ENCODE peak calls at places on chromosomes 1 and 21, in five cellular contexts. H, A, D, L and Z are unnamed samples.

GRCh38 chr1:180950321-180950720 is 37.6 kb downstream of the KIAA1614 start:
- DNase-seq in H (no peak), A (no peak), D (no peak), L (no peak), Z (no peak)

GRCh38 chr1:208475951-208476824 is 232.0 kb upstream of the PLXNA2 start:
- DNase-seq in A (no peak), H (peak; percentile 50), L (peak; percentile 22), D (no peak), Z (peak; percentile 40)

GRCh38 chr1:64473367-64473766 is 3.4 kb downstream of the CACHD1 start:
- DNase-seq in H (no peak), A (no peak), L (no peak), D (no peak), Z (no peak)

GRCh38 chr1:52677407-52677806 is 20.7 kb downstream of the COA7 start:
- DNase-seq in H (no peak), D (no peak), L (no peak), A (no peak), Z (no peak)

GRCh38 chr1:221886311-221887090 is 144.6 kb upstream of the DUSP10 start:
- DNase-seq in L (no peak), D (no peak), H (no peak), A (no peak), Z (no peak)

GRCh38 chr1:23436520-23437354 is 12.2 kb upstream of the TCEA3 start:
- DNase-seq in L (peak; percentile 52), H (peak; percentile 99), D (no peak), A (peak; percentile 97), Z (peak; percentile 99)

GRCh38 chr1:8116892-8117262 is 90.8 kb upstream of the ERRFI1 start:
- DNase-seq in A (no peak), H (no peak), D (no peak), L (peak; percentile 35), Z (no peak)

GRCh38 chr21:32516729-32517649 is 68.3 kb downstream of the TCP10L start:
- DNase-seq in A (no peak), D (no peak), L (no peak), H (no peak), Z (no peak)

GRCh38 chr1:3879787-3880428 is 20.2 kb downstream of the C1orf174 start:
- DNase-seq in A (no peak), L (no peak), H (no peak), D (no peak), Z (no peak)

GRCh38 chr21:21384977-21385376 is 386.8 kb downstream of the NCAM2 start:
- DNase-seq in L (no peak), H (no peak), D (no peak), A (no peak), Z (no peak)

GRCh38 chr1:24490101-24490781 is 12.4 kb upstream of the RCAN3 start:
- DNase-seq in H (no peak), L (no peak), D (no peak), A (no peak), Z (no peak)

GRCh38 chr1:11058595-11059165 is 1.1 kb downstream of the SRM start:
- DNase-seq in D (no peak), A (peak; percentile 37), H (no peak), L (no peak), Z (no peak)

GRCh38 chr1:237043846-237044636 is 2.1 kb downstream of the RYR2 start:
- DNase-seq in H (no peak), D (no peak), A (no peak), L (no peak), Z (no peak)

GRCh38 chr1:25556791-25557476 is 13.5 kb downstream of the LDLRAP1 start:
- DNase-seq in D (no peak), H (no peak), L (no peak), A (no peak), Z (no peak)

GRCh38 chr1:15207031-15207828 is 39.8 kb upstream of the FHAD1 start:
- DNase-seq in D (no peak), A (no peak), L (no peak), H (peak; percentile 62), Z (peak; percentile 63)

GRCh38 chr1:23163395-23163794 is 5.3 kb downstream of the LUZP1 start:
- DNase-seq in D (no peak), A (no peak), H (no peak), L (no peak), Z (no peak)

GRCh38 chr21:20814090-20814489 is 184.1 kb upstream of the NCAM2 start:
- DNase-seq in L (no peak), H (no peak), D (no peak), A (no peak), Z (no peak)

GRCh38 chr1:15757575-15758401 is 807 bp upstream of the FBLIM1 start:
- DNase-seq in L (no peak), H (peak; percentile 76), A (no peak), D (no peak), Z (peak; percentile 61)

GRCh38 chr21:28375708-28376385 is 616.8 kb downstream of the LTN1 start:
- DNase-seq in L (no peak), H (no peak), D (no peak), A (no peak), Z (no peak)

GRCh38 chr21:43467785-43468184 is 40.9 kb upstream of the SIK1 start:
- DNase-seq in A (no peak), L (no peak), D (no peak), H (peak; percentile 11), Z (no peak)

GRCh38 chr1:94310570-94311270 is 73.3 kb upstream of the ARHGAP29 start:
- DNase-seq in A (no peak), D (no peak), H (no peak), L (no peak), Z (no peak)

GRCh38 chr1:168467452-168467851 is 76.3 kb downstream of the XCL2 start:
- DNase-seq in A (no peak), H (no peak), D (no peak), L (no peak), Z (no peak)
- TF ChIP-seq SP1 in A (no peak), H (no peak), D (no peak), L (no peak), Z (no peak)

GRCh38 chr1:77594366-77595112 is 87.9 kb downstream of the ZZZ3 start:
- DNase-seq in L (no peak), A (no peak), D (no peak), H (no peak), Z (no peak)
- TF ChIP-seq SP1 in L (no peak), A (no peak), D (no peak), H (no peak), Z (no peak)

DNA sequence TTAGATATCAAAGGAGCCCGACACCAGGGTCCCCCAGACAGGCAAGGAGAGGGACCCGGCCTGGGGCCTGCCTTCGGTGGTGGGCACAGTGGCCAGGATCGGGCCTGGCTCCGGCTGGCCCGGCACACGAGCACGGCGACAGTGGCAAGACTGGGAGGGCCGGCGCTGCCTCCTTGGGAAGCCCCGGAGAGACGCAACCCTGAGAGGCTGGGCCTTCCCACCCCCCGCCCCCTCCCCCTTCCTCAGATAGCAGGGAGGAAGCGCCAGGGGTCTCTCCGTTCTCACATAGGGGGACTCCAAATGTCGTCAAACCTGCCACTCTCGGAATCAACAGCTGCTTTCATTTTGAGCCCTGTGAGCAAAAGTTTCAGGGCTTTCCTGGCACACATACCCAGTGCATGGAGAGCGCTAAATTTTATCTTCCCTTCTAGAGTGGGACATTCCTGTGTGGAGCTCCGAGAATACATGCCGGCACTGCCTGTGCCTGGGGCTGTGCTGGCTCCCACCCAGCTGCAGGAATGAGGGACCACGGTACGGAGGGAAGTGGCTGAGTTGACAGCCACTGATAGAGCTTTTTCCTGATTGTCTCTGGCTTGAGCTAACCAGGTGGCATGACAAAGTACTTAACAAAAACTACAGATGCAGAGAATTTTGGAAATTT is 62.4 kb downstream of the CD247 start:
- DNase-seq in L (peak; percentile 41), D (no peak), H (peak; percentile 68), A (no peak), Z (no peak)
- TF ChIP-seq SP1 in L (no peak), D (no peak), H (no peak), A (no peak), Z (no peak)

GRCh38 chr1:89632213-89633102 is 462 bp upstream of the LRRC8C start:
- DNase-seq in A (peak; percentile 87), D (peak; percentile 41), H (peak; percentile 87), L (peak; percentile 89), Z (peak; percentile 78)
- TF ChIP-seq SP1 in A (no peak), D (no peak), H (no peak), L (no peak), Z (peak; percentile 57)

GRCh38 chr1:46487818-46488218 is 1.8 kb upstream of the DMBX1 start:
- DNase-seq in L (peak; percentile 62), D (no peak), H (peak; percentile 69), A (peak; percentile 82), Z (peak; percentile 71)
- TF ChIP-seq SP1 in L (no peak), D (no peak), H (no peak), A (no peak), Z (no peak)

GRCh38 chr1:199616947-199617346 is 410.6 kb upstream of the NR5A2 start:
- DNase-seq in L (no peak), A (no peak), D (no peak), H (no peak), Z (no peak)
- TF ChIP-seq SP1 in L (no peak), A (no peak), D (no peak), H (no peak), Z (no peak)

GRCh38 chr1:235923466-235924008 is 56.8 kb upstream of the LYST start:
- DNase-seq in A (no peak), L (no peak), D (no peak), H (no peak), Z (no peak)
- TF ChIP-seq SP1 in A (no peak), L (no peak), D (no peak), H (no peak), Z (no peak)

DNA sequence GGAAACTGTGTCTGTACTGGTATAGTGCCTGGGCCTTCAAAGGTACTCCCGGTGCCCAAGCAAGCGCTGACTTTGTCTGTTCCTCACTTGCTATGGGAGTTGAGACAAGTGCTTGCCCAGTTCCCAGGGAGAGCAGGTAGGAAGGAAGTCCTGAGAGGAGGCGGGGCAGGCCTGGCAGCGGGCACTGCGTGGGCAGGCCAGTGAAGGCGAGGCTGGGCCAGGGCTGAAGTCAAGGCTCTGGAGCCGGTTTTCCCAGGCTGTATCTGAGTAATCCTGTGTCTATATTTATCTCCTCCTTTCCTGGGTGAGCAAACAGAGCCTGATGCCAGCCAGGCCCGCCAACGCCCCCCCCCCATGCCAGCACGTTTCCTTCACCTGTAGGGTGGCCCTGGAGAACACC is 15.9 kb upstream of the EDN2 start:
- DNase-seq in D (no peak), L (no peak), A (no peak), H (no peak), Z (no peak)
- TF ChIP-seq SP1 in D (no peak), L (no peak), A (no peak), H (no peak), Z (no peak)

DNA sequence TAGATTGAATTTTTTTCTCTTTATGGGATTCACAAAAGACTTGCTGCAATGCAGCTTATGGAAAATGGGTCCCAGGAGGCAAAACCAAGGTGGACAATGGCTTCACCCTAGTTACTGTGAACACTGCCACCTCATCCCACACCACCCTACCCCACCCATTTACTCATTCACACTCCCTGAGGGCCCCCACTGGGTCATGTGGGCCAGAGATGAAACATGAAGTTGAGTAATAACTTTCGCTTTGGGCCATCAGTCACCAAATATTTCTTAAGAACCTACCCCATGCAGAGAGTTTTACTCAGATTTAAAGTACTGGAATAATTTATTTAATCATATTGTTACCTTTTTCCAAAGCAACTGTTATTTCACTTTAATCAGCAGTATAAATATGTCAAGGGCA is 191.8 kb downstream of the TPR start:
- DNase-seq in D (peak; percentile 33), L (no peak), A (no peak), H (no peak), Z (no peak)
- TF ChIP-seq SP1 in D (peak; percentile 67), L (no peak), A (no peak), H (no peak), Z (no peak)